ENCODE peak calls at places on chromosomes 13 and 19, in five cellular contexts. M is colonic mucosa; I is HS-27A; H is activated CD4-positive, alpha-beta T cell treated with anti-CD3 and anti-CD28 coated beads, Interleukin-2, amount 10 ng/mL, durations not matched to agents 24 days and 14 days; K is breast epithelium. C is an unnamed sample.

GRCh38 chr13:33277946-33278345 is 7.6 kb downstream of the STARD13 start:
- DNase-seq in M (no peak), I (no peak), H (no peak), K (no peak), C (no peak)

GRCh38 chr19:45152504-45153338 is 8.1 kb downstream of the NKPD1 start:
- DNase-seq in M (peak), I (no peak), H (peak), K (peak), C (no peak)

GRCh38 chr19:31149306-31149975 is 199.8 kb downstream of the TSHZ3 start:
- DNase-seq in M (no peak), I (no peak), H (no peak), K (no peak), C (no peak)

GRCh38 chr19:46466536-46467199 is 4.7 kb downstream of the PNMA8A start:
- DNase-seq in M (no peak), I (peak), H (no peak), K (no peak), C (no peak)

GRCh38 chr13:39682788-39683187 is 27.3 kb downstream of the COG6 start:
- DNase-seq in M (no peak), I (no peak), H (no peak), K (no peak), C (no peak)

GRCh38 chr13:113863511-113864302 is at the start of gene GAS6:
- DNase-seq in M (peak), I (no peak), H (peak), K (peak), C (peak)

GRCh38 chr19:58551577-58552471 is 3.1 kb downstream of the CHMP2A start:
- DNase-seq in M (no peak), I (no peak), H (peak), K (no peak), C (no peak)

GRCh38 chr19:51020988-51021651 is 1.6 kb upstream of the KLK10 start:
- DNase-seq in M (no peak), I (no peak), H (peak), K (peak), C (peak)